ENCODE peak calls at places on chromosomes 16 and 17, in five cellular contexts. One of them, this sample, is unnamed.

GRCh38 chr17:40582328-40582901 is 17.1 kb upstream of the CCR7 start:
- DNase-seq in ascending aorta: no peak
- DNase-seq in DND-41: peak; percentile 87
- DNase-seq in suprapubic skin: peak; percentile 84
- DNase-seq in kidney: peak; percentile 88
- DNase-seq in this sample: peak; percentile 32

GRCh38 chr17:13743906-13744305 is 142.2 kb upstream of the HS3ST3A1 start:
- DNase-seq in kidney: no peak
- DNase-seq in ascending aorta: no peak
- DNase-seq in suprapubic skin: no peak
- DNase-seq in DND-41: no peak
- DNase-seq in this sample: no peak

GRCh38 chr17:28861393-28862203 is 6.8 kb downstream of the ERAL1 start:
- DNase-seq in ascending aorta: no peak
- DNase-seq in kidney: no peak
- DNase-seq in DND-41: no peak
- DNase-seq in suprapubic skin: no peak
- DNase-seq in this sample: no peak

GRCh38 chr17:7258731-7259554 is 3.3 kb downstream of the CLDN7 start:
- DNase-seq in DND-41: no peak
- DNase-seq in ascending aorta: no peak
- DNase-seq in suprapubic skin: no peak
- DNase-seq in kidney: no peak
- DNase-seq in this sample: no peak

GRCh38 chr16:49455181-49455990 is 81.8 kb downstream of the C16orf78 start:
- DNase-seq in DND-41: peak; percentile 60
- DNase-seq in kidney: no peak
- DNase-seq in suprapubic skin: peak; percentile 30
- DNase-seq in ascending aorta: no peak
- DNase-seq in this sample: no peak

GRCh38 chr16:81641403-81642106 is 137.5 kb upstream of the PLCG2 start:
- DNase-seq in suprapubic skin: no peak
- DNase-seq in ascending aorta: no peak
- DNase-seq in DND-41: peak; percentile 12
- DNase-seq in kidney: no peak
- DNase-seq in this sample: no peak

GRCh38 chr17:17626840-17627239 is 35.3 kb upstream of the PEMT start:
- DNase-seq in kidney: peak; percentile 48
- DNase-seq in ascending aorta: no peak
- DNase-seq in DND-41: no peak
- DNase-seq in suprapubic skin: no peak
- DNase-seq in this sample: no peak

GRCh38 chr17:64198711-64199110 is 64.3 kb downstream of the TEX2 start:
- DNase-seq in ascending aorta: no peak
- DNase-seq in DND-41: no peak
- DNase-seq in kidney: no peak
- DNase-seq in suprapubic skin: no peak
- DNase-seq in this sample: no peak

GRCh38 chr16:54926166-54926838 is 4.4 kb upstream of the IRX5 start:
- DNase-seq in DND-41: no peak
- DNase-seq in kidney: no peak
- DNase-seq in suprapubic skin: no peak
- DNase-seq in ascending aorta: no peak
- DNase-seq in this sample: no peak

GRCh38 chr17:8140413-8141029 is 11.7 kb downstream of the PER1 start:
- DNase-seq in suprapubic skin: peak; percentile 70
- DNase-seq in ascending aorta: no peak
- DNase-seq in DND-41: no peak
- DNase-seq in kidney: no peak
- DNase-seq in this sample: no peak

GRCh38 chr16:72149676-72150464 is 22.1 kb downstream of the PMFBP1 start:
- DNase-seq in DND-41: peak; percentile 29
- DNase-seq in suprapubic skin: no peak
- DNase-seq in ascending aorta: no peak
- DNase-seq in kidney: no peak
- DNase-seq in this sample: no peak

GRCh38 chr16:88628512-88628974 is 9.8 kb upstream of the IL17C start:
- DNase-seq in suprapubic skin: no peak
- DNase-seq in ascending aorta: no peak
- DNase-seq in kidney: no peak
- DNase-seq in DND-41: peak; percentile 35
- DNase-seq in this sample: no peak

GRCh38 chr16:51573191-51573590 is 422.1 kb upstream of the SALL1 start:
- DNase-seq in suprapubic skin: no peak
- DNase-seq in DND-41: no peak
- DNase-seq in kidney: no peak
- DNase-seq in ascending aorta: no peak
- DNase-seq in this sample: no peak

GRCh38 chr16:58218786-58219185 is 20.9 kb upstream of the CSNK2A2 start:
- DNase-seq in kidney: no peak
- DNase-seq in suprapubic skin: no peak
- DNase-seq in ascending aorta: no peak
- DNase-seq in DND-41: no peak
- DNase-seq in this sample: no peak

GRCh38 chr16:4116328-4117249 is at the start of gene ADCY9:
- DNase-seq in DND-41: no peak
- DNase-seq in kidney: peak; percentile 91
- DNase-seq in suprapubic skin: peak; percentile 77
- DNase-seq in ascending aorta: no peak
- DNase-seq in this sample: no peak

GRCh38 chr17:5783269-5783668 is 199.0 kb upstream of the NLRP1 start:
- DNase-seq in suprapubic skin: no peak
- DNase-seq in ascending aorta: no peak
- DNase-seq in kidney: no peak
- DNase-seq in DND-41: no peak
- DNase-seq in this sample: no peak

GRCh38 chr17:5781236-5781927 is 197.1 kb upstream of the NLRP1 start:
- DNase-seq in suprapubic skin: no peak
- DNase-seq in DND-41: no peak
- DNase-seq in kidney: no peak
- DNase-seq in ascending aorta: no peak
- DNase-seq in this sample: no peak

GRCh38 chr17:5784791-5785190 is 200.5 kb upstream of the NLRP1 start:
- DNase-seq in kidney: no peak
- DNase-seq in DND-41: no peak
- DNase-seq in ascending aorta: no peak
- DNase-seq in suprapubic skin: no peak
- DNase-seq in this sample: no peak

GRCh38 chr17:5783851-5784250 is 199.5 kb upstream of the NLRP1 start:
- DNase-seq in suprapubic skin: no peak
- DNase-seq in kidney: no peak
- DNase-seq in ascending aorta: no peak
- DNase-seq in DND-41: no peak
- DNase-seq in this sample: no peak

GRCh38 chr17:5780476-5780875 is 196.2 kb upstream of the NLRP1 start:
- DNase-seq in suprapubic skin: no peak
- DNase-seq in DND-41: no peak
- DNase-seq in ascending aorta: no peak
- DNase-seq in kidney: no peak
- DNase-seq in this sample: no peak
- H3K4me1 ChIP-seq in suprapubic skin: no peaks in the 10 kb centered on the region
- H3K4me1 ChIP-seq in DND-41: no peaks in the 10 kb centered on the region
- H3K4me1 ChIP-seq in ascending aorta: no peaks in the 10 kb centered on the region
- H3K4me1 ChIP-seq in kidney: peaks cover 2% of the 10 kb centered on the region
- H3K4me1 ChIP-seq in this sample: no peaks in the 10 kb centered on the region

GRCh38 chr16:11791144-11791828 is 5.8 kb downstream of the ZC3H7A start:
- DNase-seq in ascending aorta: no peak
- DNase-seq in DND-41: no peak
- DNase-seq in kidney: no peak
- DNase-seq in suprapubic skin: no peak
- DNase-seq in this sample: no peak
- H3K4me1 ChIP-seq in ascending aorta: no peaks in the 10 kb centered on the region
- H3K4me1 ChIP-seq in DND-41: peaks cover 37% of the 10 kb centered on the region
- H3K4me1 ChIP-seq in kidney: peaks cover 32% of the 10 kb centered on the region
- H3K4me1 ChIP-seq in suprapubic skin: peaks cover 59% of the 10 kb centered on the region
- H3K4me1 ChIP-seq in this sample: peaks cover 47% of the 10 kb centered on the region

GRCh38 chr16:28495795-28496749 is 1.6 kb downstream of the APOBR start:
- DNase-seq in suprapubic skin: no peak
- DNase-seq in kidney: no peak
- DNase-seq in ascending aorta: no peak
- DNase-seq in DND-41: no peak
- DNase-seq in this sample: no peak
- H3K4me1 ChIP-seq in suprapubic skin: peaks cover 7% of the 10 kb centered on the region
- H3K4me1 ChIP-seq in kidney: no peaks in the 10 kb centered on the region
- H3K4me1 ChIP-seq in ascending aorta: no peaks in the 10 kb centered on the region
- H3K4me1 ChIP-seq in DND-41: peaks cover 39% of the 10 kb centered on the region
- H3K4me1 ChIP-seq in this sample: no peaks in the 10 kb centered on the region

GRCh38 chr16:11446566-11447119 is 101.4 kb downstream of the RMI2 start:
- DNase-seq in suprapubic skin: no peak
- DNase-seq in kidney: no peak
- DNase-seq in DND-41: no peak
- DNase-seq in ascending aorta: no peak
- DNase-seq in this sample: no peak
- H3K4me1 ChIP-seq in suprapubic skin: no peaks in the 10 kb centered on the region
- H3K4me1 ChIP-seq in kidney: no peaks in the 10 kb centered on the region
- H3K4me1 ChIP-seq in DND-41: no peaks in the 10 kb centered on the region
- H3K4me1 ChIP-seq in ascending aorta: no peaks in the 10 kb centered on the region
- H3K4me1 ChIP-seq in this sample: no peaks in the 10 kb centered on the region

This sample was measured in esophagus squamous epithelium.